ENCODE peak calls at places on chromosomes 2 and 18, in eight cellular contexts. B is astrocyte, Z is GM12865, S is ovary, Y is omental fat pad, A is upper lobe of right lung, V is iris pigment epithelial cell, M is T-helper 2 cell. W is an unnamed sample.
A peak's percentile ranks its signal among the peaks of the same experiment; 100 is the strongest.

GRCh38 chr18:47316924-47317323 is 65.5 kb upstream of the SKOR2 start:
- DNase-seq in A (no peak), Z (peak; percentile 3), Y (no peak), S (no peak), V (no peak), B (no peak), M (no peak), W (no peak)

GRCh38 chr2:126877861-126878565 is 20.7 kb upstream of the TEX51 start:
- DNase-seq in B (no peak), Z (no peak), Y (no peak), A (no peak), M (no peak), V (no peak), S (no peak), W (no peak)

GRCh38 chr2:231364961-231365810 is 30.3 kb upstream of the B3GNT7 start:
- DNase-seq in A (no peak), S (no peak), M (no peak), V (peak; percentile 76), Z (no peak), B (peak; percentile 50), Y (no peak), W (no peak)

GRCh38 chr2:121561617-121562268 is 31.1 kb downstream of the RNU4ATAC start:
- DNase-seq in M (peak; percentile 5), S (no peak), V (peak; percentile 79), A (no peak), B (peak; percentile 67), Y (no peak), Z (no peak), W (no peak)

GRCh38 chr2:26652361-26653041 is 11.3 kb upstream of the CIB4 start:
- DNase-seq in A (peak; percentile 42), M (no peak), S (peak; percentile 49), Z (no peak), V (peak; percentile 84), B (no peak), Y (peak; percentile 11), W (peak; percentile 49)

GRCh38 chr18:74276609-74277008 is 15.2 kb downstream of the CYB5A start:
- DNase-seq in M (no peak), V (no peak), B (no peak), S (no peak), A (no peak), Y (no peak), Z (no peak), W (no peak)

GRCh38 chr18:32440478-32440877 is 30.2 kb downstream of the GAREM1 start:
- DNase-seq in S (no peak), Z (no peak), B (no peak), M (no peak), Y (no peak), A (no peak), V (no peak), W (no peak)

GRCh38 chr18:58608216-58608615 is 20.7 kb downstream of the ALPK2 start:
- DNase-seq in Y (no peak), M (no peak), B (no peak), V (no peak), S (no peak), A (no peak), Z (no peak), W (no peak)

GRCh38 chr2:232634319-232635150 is 1.1 kb downstream of the EFHD1 start:
- DNase-seq in Z (no peak), A (no peak), B (no peak), M (no peak), V (no peak), Y (no peak), S (peak; percentile 58), W (no peak)

GRCh38 chr2:231124833-231125232 is at the start of gene HTR2B:
- DNase-seq in M (peak; percentile 95), Z (peak; percentile 18), S (no peak), V (peak; percentile 55), B (no peak), Y (no peak), A (no peak), W (no peak)

GRCh38 chr2:42569116-42569711 is 782 bp downstream of the MTA3 start:
- DNase-seq in Y (no peak), M (peak; percentile 31), S (peak; percentile 72), Z (peak; percentile 41), A (no peak), V (peak; percentile 34), B (peak; percentile 18), W (peak; percentile 50)

GRCh38 chr2:63819765-63820717 is 21.7 kb upstream of the UGP2 start:
- DNase-seq in S (peak; percentile 29), Y (no peak), A (no peak), B (no peak), M (no peak), Z (no peak), V (peak; percentile 83), W (no peak)

GRCh38 chr2:127647242-127648190 is 1.6 kb downstream of the GPR17 start:
- DNase-seq in B (no peak), M (no peak), S (no peak), Z (no peak), V (peak; percentile 10), Y (no peak), A (no peak), W (no peak)

GRCh38 chr2:15712551-15713342 is 121.1 kb downstream of the DDX1 start:
- DNase-seq in S (no peak), Y (no peak), V (no peak), M (no peak), A (no peak), Z (no peak), B (no peak), W (no peak)

GRCh38 chr2:44120428-44120827 is 48.2 kb upstream of the PPM1B start:
- DNase-seq in Z (peak; percentile 26), M (peak; percentile 72), A (no peak), B (peak; percentile 88), V (peak; percentile 93), S (no peak), Y (no peak), W (no peak)

GRCh38 chr2:33289961-33290360 is 186.5 kb upstream of the RASGRP3 start:
- DNase-seq in A (no peak), V (no peak), S (no peak), Z (no peak), M (no peak), B (peak; percentile 25), Y (no peak), W (no peak)